ENCODE peak calls at places on chromosomes 6 and 20, in five cellular contexts. M is adrenal gland, T is HS-5, D is T-cell, L is BJ. N is an unnamed sample.

GRCh38 chr6:96816182-96816888 is 20.9 kb downstream of the GPR63 start:
- DNase-seq in M (no peak), T (no peak), D (no peak), L (no peak), N (no peak)

GRCh38 chr6:151399679-151400078 is 8.3 kb upstream of the ZBTB2 start:
- DNase-seq in M (no peak), T (no peak), D (no peak), L (no peak), N (no peak)

GRCh38 chr20:51862796-51863195 is 60.5 kb upstream of the SALL4 start:
- DNase-seq in M (no peak), T (no peak), D (no peak), L (no peak), N (no peak)

GRCh38 chr20:48818481-48818987 is 9.3 kb downstream of the PREX1 start:
- DNase-seq in M (no peak), T (no peak), D (no peak), L (no peak), N (no peak)

GRCh38 chr6:76584121-76584520 is 511.7 kb upstream of the IMPG1 start:
- DNase-seq in M (no peak), T (no peak), D (no peak), L (no peak), N (no peak)

GRCh38 chr6:31586013-31586412 is at the start of gene LST1:
- DNase-seq in M (no peak), T (no peak), D (no peak), L (no peak), N (no peak)

GRCh38 chr6:22530506-22530905 is 38.9 kb upstream of the HDGFL1 start:
- DNase-seq in M (no peak), T (no peak), D (no peak), L (no peak), N (no peak)

GRCh38 chr20:50085481-50086365 is 27.2 kb downstream of the UBE2V1 start:
- DNase-seq in M (no peak), T (peak), D (peak), L (no peak), N (peak)

GRCh38 chr6:27138837-27139752 is 108.4 kb upstream of the PRSS16 start:
- DNase-seq in M (peak), T (no peak), D (peak), L (no peak), N (peak)

GRCh38 chr6:46756469-46757205 is 9.9 kb downstream of the ANKRD66 start:
- DNase-seq in M (no peak), T (no peak), D (no peak), L (no peak), N (no peak)

GRCh38 chr20:37249304-37249703 is 12.3 kb downstream of the GHRH start:
- DNase-seq in M (no peak), T (no peak), D (no peak), L (no peak), N (no peak)

GRCh38 chr6:145815351-145815772 is 767 bp upstream of the FBXO30 start:
- DNase-seq in M (peak), T (no peak), D (no peak), L (no peak), N (peak)

N was measured in foreskin melanocyte.